ENCODE peak calls at places on chromosome 5, in five cellular contexts. Y is transverse colon, T is psoas muscle, I is A549, R is iPS DF 6.9. W is an unnamed sample. For H3K4me1, the result is how much of the 10 kb centered on the place peaks cover.

GRCh38 chr5:68015381-68015780 is 200.2 kb upstream of the PIK3R1 start:
- DNase-seq in R (no peak), Y (no peak), I (no peak), T (no peak), W (no peak)

GRCh38 chr5:179678238-179679013 is 2.4 kb downstream of the CBY3 start:
- DNase-seq in R (peak), Y (peak), T (peak), I (peak), W (peak)

GRCh38 chr5:115809946-115810345 is 6.5 kb downstream of the CDO1 start:
- DNase-seq in R (no peak), T (no peak), Y (no peak), I (no peak), W (no peak)

GRCh38 chr5:168654225-168654624 is 75.1 kb upstream of the PANK3 start:
- DNase-seq in R (no peak), T (no peak), Y (no peak), I (no peak), W (peak)

GRCh38 chr5:2187687-2188086 is 305.0 kb upstream of the IRX4 start:
- DNase-seq in I (no peak), Y (no peak), R (no peak), T (no peak), W (no peak)

GRCh38 chr5:73387630-73388370 is 60.8 kb downstream of the FOXD1 start:
- DNase-seq in R (no peak), Y (peak), I (no peak), T (no peak), W (peak)

GRCh38 chr5:158100373-158100902 is 241.5 kb upstream of the CLINT1 start:
- DNase-seq in T (no peak), I (no peak), R (no peak), Y (no peak), W (peak)

GRCh38 chr5:146758898-146759297 is 119.7 kb downstream of the PPP2R2B start:
- DNase-seq in R (no peak), I (no peak), T (no peak), Y (no peak), W (peak)

GRCh38 chr5:173733065-173733824 is 116.8 kb upstream of the BOD1 start:
- DNase-seq in I (no peak), T (no peak), R (no peak), Y (no peak), W (no peak)
- H3K4me1 ChIP-seq in I (under half), T (under half), R (under half), Y (under half), W (under half)

GRCh38 chr5:181173420-181174342 is 26.3 kb downstream of the OR2V2 start:
- DNase-seq in I (peak), T (peak), R (no peak), Y (no peak), W (no peak)
- H3K27ac ChIP-seq in I (peak), T (no peak), R (no peak), Y (no peak), W (no peak)

GRCh38 chr5:16740476-16740875 is 123.7 kb upstream of the RETREG1 start:
- DNase-seq in T (no peak), Y (no peak), R (no peak), I (no peak), W (no peak)
- H3K4me1 ChIP-seq in T (under half), Y (under half), R (under half), I (under half), W (under half)

GRCh38 chr5:89213584-89213983 is 330.6 kb upstream of the MEF2C start:
- DNase-seq in T (no peak), Y (no peak), I (no peak), R (no peak), W (peak)
- H3K27ac ChIP-seq in T (no peak), Y (no peak), I (no peak), R (no peak), W (no peak)

GRCh38 chr5:134125195-134126015 is 10.9 kb downstream of the TCF7 start:
- DNase-seq in T (peak), I (no peak), Y (no peak), R (no peak), W (peak)

GRCh38 chr5:134129411-134130238 is 15.1 kb downstream of the TCF7 start:
- DNase-seq in Y (no peak), R (no peak), T (peak), I (no peak), W (no peak)

GRCh38 chr5:134128648-134128995 is 14.1 kb downstream of the TCF7 start:
- DNase-seq in R (no peak), I (no peak), T (no peak), Y (no peak), W (no peak)

GRCh38 chr5:134127988-134128647 is 13.6 kb downstream of the TCF7 start:
- DNase-seq in R (no peak), Y (no peak), I (no peak), T (peak), W (no peak)

GRCh38 chr5:134127376-134127861 is 12.9 kb downstream of the TCF7 start:
- DNase-seq in R (no peak), I (no peak), Y (no peak), T (peak), W (peak)
- H3K4me1 ChIP-seq in R (under half), I (under half), Y (under half), T (under half), W (under half)

DNA sequence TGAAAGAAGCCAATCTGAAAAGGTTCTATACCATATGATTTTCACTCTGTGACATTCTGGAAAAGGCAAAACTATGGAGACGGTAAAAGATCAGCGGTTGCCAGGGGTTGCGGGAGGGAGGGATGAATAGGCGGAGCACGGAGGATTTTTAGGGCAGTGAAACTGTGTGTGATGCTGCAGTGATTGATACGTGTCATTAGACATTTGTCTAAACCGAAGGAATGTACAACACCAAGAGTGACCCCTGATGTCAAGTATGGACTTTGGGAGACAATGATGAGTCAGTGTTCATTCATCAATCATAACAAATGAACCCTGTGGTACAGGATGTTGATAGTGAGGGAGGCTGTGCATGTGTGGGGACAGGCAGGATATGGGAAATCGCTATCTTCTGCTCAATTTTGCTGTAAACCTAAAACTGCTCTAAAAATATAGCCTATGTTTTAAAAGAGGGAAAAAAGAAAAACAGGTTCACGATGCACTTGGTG is 34.4 kb downstream of the ERGIC1 start:
- DNase-seq in Y (no peak), T (peak), R (no peak), I (peak), W (peak)
- H3K27ac ChIP-seq in Y (peak), T (peak), R (no peak), I (peak), W (peak)

DNA sequence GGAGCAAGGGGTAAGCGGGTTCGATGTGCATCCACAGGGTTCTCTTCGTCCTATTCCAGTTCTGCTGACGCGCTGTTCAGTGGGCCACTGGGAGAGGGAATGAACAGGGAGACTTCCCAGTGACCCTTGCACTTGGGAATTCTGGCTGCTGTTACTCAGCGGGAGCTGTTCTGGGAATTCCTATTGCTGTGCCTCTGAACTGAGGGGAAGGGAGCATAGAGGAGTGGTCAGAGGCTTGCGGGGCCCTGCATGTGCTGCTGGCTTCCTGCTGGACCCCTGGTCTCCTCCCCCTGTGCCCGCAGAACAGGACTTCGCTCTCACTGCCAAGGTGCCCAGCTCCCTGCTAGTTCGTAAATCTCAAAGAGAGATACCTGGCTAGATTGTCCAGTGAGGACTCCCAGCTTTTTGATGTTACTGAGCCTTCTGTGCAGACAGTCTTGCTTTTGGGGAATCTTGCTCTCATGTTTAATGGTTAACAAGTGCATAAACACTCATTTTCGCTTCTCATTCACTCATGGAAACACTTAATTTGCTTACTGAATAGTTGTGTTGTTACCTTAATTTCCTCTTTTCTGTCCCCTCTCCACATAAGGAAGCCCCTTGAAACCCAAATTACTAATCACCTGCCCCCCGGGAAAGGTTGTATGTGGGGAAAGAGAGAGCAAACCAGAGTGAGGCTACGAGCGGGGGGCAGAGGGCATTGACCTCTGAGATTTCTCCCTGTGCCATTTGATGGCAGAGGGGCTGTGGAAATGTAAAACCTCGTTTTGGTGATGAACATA is 5.9 kb downstream of the TRIO start:
- DNase-seq in I (no peak), T (no peak), Y (peak), R (no peak), W (no peak)
- H3K4me1 ChIP-seq in I (half or more), T (half or more), Y (half or more), R (under half), W (under half)

GRCh38 chr5:134536876-134537275 is 11.4 kb downstream of the JADE2 start:
- DNase-seq in R (no peak), T (no peak), I (no peak), Y (no peak), W (no peak)

GRCh38 chr5:134534726-134535110 is 9.2 kb downstream of the JADE2 start:
- DNase-seq in I (no peak), Y (no peak), T (no peak), R (no peak), W (no peak)

GRCh38 chr5:134539732-134540131 is 14.3 kb downstream of the JADE2 start:
- DNase-seq in Y (no peak), I (no peak), T (no peak), R (peak), W (no peak)

GRCh38 chr5:134538296-134538695 is 12.8 kb downstream of the JADE2 start:
- DNase-seq in R (no peak), Y (no peak), I (no peak), T (no peak), W (no peak)

GRCh38 chr5:134537297-134537696 is 11.8 kb downstream of the JADE2 start:
- DNase-seq in I (no peak), R (no peak), Y (no peak), T (no peak), W (no peak)
- H3K27ac ChIP-seq in I (no peak), R (no peak), Y (no peak), T (no peak), W (no peak)

DNA sequence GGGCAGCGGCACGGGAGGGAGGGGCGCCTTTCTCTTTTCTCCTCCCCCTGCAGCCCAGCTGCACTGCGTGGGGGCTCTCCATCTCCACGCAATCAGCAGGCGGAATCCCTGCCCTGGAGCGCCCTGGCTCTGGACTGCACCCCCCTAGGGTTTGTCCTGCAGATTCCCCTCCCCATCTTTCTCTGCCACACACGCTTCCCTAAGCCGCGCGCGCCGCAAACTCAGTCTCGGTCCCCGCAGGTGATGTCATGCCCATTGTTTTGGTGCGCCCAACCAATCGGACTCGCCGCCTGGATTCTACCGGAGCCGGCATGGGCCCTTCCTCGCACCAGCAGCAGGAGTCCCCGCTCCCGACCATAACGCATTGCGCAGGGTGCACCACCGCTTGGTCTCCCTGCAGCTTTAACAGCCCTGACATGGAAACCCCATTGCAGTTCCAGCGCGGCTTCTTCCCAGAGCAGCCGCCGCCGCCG is at the start of gene KCNN2:
- DNase-seq in I (peak), R (no peak), T (peak), Y (peak), W (peak)
- H3K4me1 ChIP-seq in I (under half), R (under half), T (under half), Y (under half), W (under half)